ENCODE peak calls at places on chromosomes 6 and 20, in five cellular contexts. U, B, F, N and T are unnamed samples.

GRCh38 chr6:154668156-154668555 is 65.1 kb upstream of the SCAF8 start:
- DNase-seq in U (no peak), B (no peak), N (no peak), F (no peak), T (no peak)

GRCh38 chr20:57661201-57662027 is 41.2 kb upstream of the ZBP1 start:
- DNase-seq in F (peak; percentile 22), N (peak; percentile 12), U (peak; percentile 22), B (peak; percentile 74), T (peak; percentile 0)

GRCh38 chr6:36888115-36888643 is 2.4 kb downstream of the C6orf89 start:
- DNase-seq in F (no peak), U (no peak), N (no peak), B (no peak), T (no peak)

GRCh38 chr6:8627085-8627861 is 191.9 kb upstream of the SLC35B3 start:
- DNase-seq in N (no peak), U (no peak), F (no peak), B (no peak), T (no peak)

GRCh38 chr6:81697564-81697963 is 54.9 kb downstream of the TENT5A start:
- DNase-seq in B (no peak), N (no peak), U (no peak), F (no peak), T (no peak)

GRCh38 chr6:97059473-97059872 is 134.9 kb downstream of the KLHL32 start:
- DNase-seq in N (no peak), F (no peak), B (no peak), U (no peak), T (no peak)

GRCh38 chr20:35776513-35777101 is 4.8 kb downstream of the PHF20 start:
- DNase-seq in B (no peak), F (peak; percentile 80), U (peak; percentile 77), N (peak; percentile 46), T (peak; percentile 75)

GRCh38 chr20:33408716-33409654 is 7.7 kb upstream of the CDK5RAP1 start:
- DNase-seq in U (no peak), N (no peak), F (no peak), B (no peak), T (no peak)

GRCh38 chr6:77796824-77797809 is 144.3 kb downstream of the MEI4 start:
- DNase-seq in N (no peak), U (no peak), B (no peak), F (no peak), T (no peak)

GRCh38 chr6:120407696-120408095 is 926.6 kb downstream of the TBC1D32 start:
- DNase-seq in F (no peak), B (no peak), U (no peak), N (no peak), T (no peak)

GRCh38 chr6:11975353-11975977 is 36.6 kb upstream of the HIVEP1 start:
- DNase-seq in N (no peak), B (no peak), U (peak; percentile 28), F (peak; percentile 36), T (no peak)

GRCh38 chr20:44533928-44534327 is 12.1 kb upstream of the SERINC3 start:
- DNase-seq in F (no peak), U (no peak), N (no peak), B (no peak), T (no peak)

GRCh38 chr6:108029226-108029921 is 45.2 kb downstream of the OSTM1 start:
- DNase-seq in B (no peak), N (no peak), F (no peak), U (no peak), T (no peak)

GRCh38 chr6:134249759-134250602 is 67.9 kb downstream of the SGK1 start:
- DNase-seq in F (no peak), B (no peak), U (no peak), N (no peak), T (no peak)

GRCh38 chr6:7939186-7939863 is 28.7 kb upstream of the TXNDC5 start:
- DNase-seq in U (no peak), B (no peak), N (no peak), F (no peak), T (no peak)

GRCh38 chr20:62587757-62588402 is 54.4 kb upstream of the SLCO4A1 start:
- DNase-seq in B (peak; percentile 91), N (no peak), U (no peak), F (no peak), T (no peak)

GRCh38 chr6:166683477-166683876 is 56.4 kb upstream of the RPS6KA2 start:
- DNase-seq in U (no peak), N (no peak), B (no peak), F (no peak), T (no peak)

GRCh38 chr6:87731818-87732661 is 30.0 kb upstream of the AKIRIN2 start:
- DNase-seq in U (peak; percentile 96), F (peak; percentile 94), N (peak; percentile 91), B (peak; percentile 89), T (peak; percentile 13)

GRCh38 chr6:26493258-26493657 is 6.8 kb upstream of the BTN1A1 start:
- DNase-seq in N (no peak), F (no peak), U (no peak), B (no peak), T (no peak)

GRCh38 chr6:125477849-125478248 is 176.1 kb upstream of the HDDC2 start:
- DNase-seq in U (no peak), F (no peak), N (no peak), B (no peak), T (no peak)

GRCh38 chr6:3876866-3877265 is 27.7 kb downstream of the FAM50B start:
- DNase-seq in F (peak; percentile 60), N (no peak), B (no peak), U (no peak), T (no peak)

GRCh38 chr20:44921447-44921846 is 11.6 kb downstream of the PABPC1L start:
- DNase-seq in B (no peak), U (no peak), N (no peak), F (no peak), T (no peak)

GRCh38 chr20:24448170-24448569 is 21.3 kb upstream of the SYNDIG1 start:
- DNase-seq in N (no peak), U (no peak), F (no peak), B (no peak), T (no peak)

GRCh38 chr20:36856196-36856595 is 19.7 kb upstream of the TLDC2 start:
- DNase-seq in U (no peak), B (no peak), N (no peak), F (no peak), T (no peak)

GRCh38 chr6:106746660-106747059 is 117.3 kb downstream of the QRSL1 start:
- DNase-seq in N (no peak), U (no peak), B (no peak), F (no peak), T (no peak)

GRCh38 chr20:35542990-35543389 is 1.1 kb downstream of the ERGIC3 start:
- DNase-seq in N (no peak), F (no peak), B (no peak), U (no peak), T (no peak)

GRCh38 chr6:15327271-15327670 is 81.4 kb downstream of the JARID2 start:
- DNase-seq in N (no peak), B (no peak), F (no peak), U (peak; percentile 44), T (peak; percentile 57)

GRCh38 chr6:11492444-11493300 is 44.9 kb upstream of the TMEM170B start:
- DNase-seq in F (no peak), B (no peak), U (no peak), N (no peak), T (no peak)

GRCh38 chr6:48978016-48978415 is 485.0 kb downstream of the MMUT start:
- DNase-seq in N (no peak), U (no peak), B (no peak), F (no peak), T (no peak)

GRCh38 chr6:113293106-113293505 is 564.0 kb upstream of the MARCKS start:
- DNase-seq in U (no peak), B (no peak), N (no peak), F (no peak), T (no peak)

GRCh38 chr6:170088349-170088951 is 202.4 kb downstream of the DLL1 start:
- DNase-seq in B (peak; percentile 78), U (peak; percentile 25), N (peak; percentile 13), F (peak; percentile 17), T (no peak)

GRCh38 chr6:83231146-83231545 is 38.0 kb downstream of the RWDD2A start:
- DNase-seq in F (no peak), B (no peak), N (no peak), U (no peak), T (no peak)

GRCh38 chr20:38032585-38033329 is 499 bp downstream of the TTI1 start:
- DNase-seq in B (no peak), F (no peak), U (no peak), N (no peak), T (no peak)

GRCh38 chr6:134883314-134883713 is 66.6 kb downstream of the ALDH8A1 start:
- DNase-seq in U (no peak), B (no peak), F (no peak), N (no peak), T (no peak)

GRCh38 chr6:162388383-162388777 is 339.2 kb downstream of the PRKN start:
- DNase-seq in U (no peak), N (no peak), F (no peak), B (no peak), T (no peak)

GRCh38 chr6:57021086-57021720 is 25.3 kb upstream of the KIAA1586 start:
- DNase-seq in U (no peak), F (no peak), B (no peak), N (no peak), T (no peak)

GRCh38 chr6:75368151-75368779 is 83.7 kb upstream of the TMEM30A start:
- DNase-seq in B (no peak), U (peak; percentile 36), N (no peak), F (no peak), T (peak; percentile 39)

GRCh38 chr20:35604444-35604750 is 11.2 kb upstream of the SPAG4 start:
- DNase-seq in F (no peak), B (no peak), N (no peak), U (peak; percentile 51), T (peak; percentile 40)

GRCh38 chr6:132780770-132781371 is 17.6 kb downstream of the SLC18B1 start:
- DNase-seq in B (no peak), N (no peak), F (no peak), U (no peak), T (no peak)
- TF ChIP-seq CTCF in B (no peak), N (peak; percentile 24), F (no peak), U (peak; percentile 27), T (peak; percentile 33)

DNA sequence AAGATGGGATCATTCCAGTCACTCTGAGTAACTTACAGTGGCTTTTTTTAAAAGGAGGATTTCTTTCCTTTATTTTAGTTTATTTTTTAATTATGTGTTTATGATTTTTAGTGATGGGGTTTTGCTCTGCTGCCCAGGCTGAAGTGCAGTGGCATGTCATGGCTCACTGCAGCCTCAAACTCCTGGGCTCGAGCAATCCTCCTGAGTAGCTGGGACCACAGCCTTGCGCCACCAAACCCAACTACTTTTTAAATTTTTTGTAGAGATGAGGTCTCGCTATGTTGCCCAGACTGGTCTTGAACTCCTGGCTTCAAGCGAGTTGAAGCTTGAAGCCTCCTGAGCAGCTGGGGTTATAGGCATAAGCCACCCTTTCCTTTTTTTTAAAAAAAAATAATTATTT is 31.8 kb upstream of the PHACTR3 start:
- DNase-seq in U (no peak), F (no peak), B (no peak), N (no peak), T (no peak)
- H3K4me3 ChIP-seq in U (no peak overlapping the region), F (no peak overlapping the region), B (no peak overlapping the region), N (no peak overlapping the region), T (no peak overlapping the region)

GRCh38 chr6:128763599-128764300 is 119.2 kb upstream of the LAMA2 start:
- DNase-seq in F (no peak), U (no peak), B (no peak), N (no peak), T (no peak)
- H3K27me3 ChIP-seq in F (no peaks in the 10 kb centered on the region), U (no peaks in the 10 kb centered on the region), B (no peaks in the 10 kb centered on the region), N (no peaks in the 10 kb centered on the region), T (no peaks in the 10 kb centered on the region)

GRCh38 chr6:13272131-13273046 is 55.9 kb downstream of the TBC1D7 start:
- DNase-seq in U (peak; percentile 40), F (peak; percentile 69), N (peak; percentile 51), B (peak; percentile 91), T (no peak)
- TF ChIP-seq CTCF in U (no peak), F (no peak), N (no peak), B (no peak), T (no peak)